ENCODE peak calls at places on chromosomes 4 and X, in eight cellular contexts. L is psoas muscle, N is GM13976, V is HCT116, H is glutamatergic neuron, B is suprapubic skin, R is upper lobe of left lung, Y is astrocyte of the spinal cord. O is an unnamed sample.
A peak's percentile ranks its signal among the peaks of the same experiment; 100 is the strongest.

GRCh38 chr4:54091637-54092404 is 8.1 kb upstream of the GSX2 start:
- DNase-seq in L (peak; percentile 86), N (peak; percentile 80), V (no peak), H (peak; percentile 48), B (no peak), R (peak; percentile 86), Y (peak; percentile 67), O (no peak)

GRCh38 chr4:75344915-75345314 is 169.3 kb downstream of the RCHY1 start:
- DNase-seq in L (no peak), N (no peak), V (no peak), H (no peak), B (no peak), R (no peak), Y (peak; percentile 74), O (no peak)

GRCh38 chr4:136306361-136306760 is 1225.9 kb downstream of the PCDH18 start:
- DNase-seq in L (no peak), N (no peak), V (no peak), H (no peak), B (no peak), R (no peak), Y (no peak), O (no peak)

GRCh38 chrX:149898554-149898953 is 17.6 kb downstream of the MAGEA8 start:
- DNase-seq in L (no peak), N (no peak), V (no peak), H (no peak), B (no peak), R (no peak), Y (no peak), O (no peak)

GRCh38 chrX:154409222-154409871 is at the start of gene DNASE1L1:
- DNase-seq in L (peak; percentile 89), N (peak; percentile 81), V (no peak), H (peak; percentile 68), B (peak; percentile 90), R (peak; percentile 93), Y (peak; percentile 91), O (no peak)

GRCh38 chr4:47836655-47837581 is 949 bp downstream of the CORIN start:
- DNase-seq in L (peak; percentile 59), N (peak; percentile 76), V (no peak), H (peak; percentile 82), B (peak; percentile 91), R (peak; percentile 88), Y (peak; percentile 84), O (peak; percentile 55)

GRCh38 chr4:154422152-154422551 is 69.4 kb downstream of the DCHS2 start:
- DNase-seq in L (no peak), N (no peak), V (no peak), H (no peak), B (no peak), R (no peak), Y (no peak), O (no peak)

GRCh38 chr4:7458477-7458876 is 23.7 kb upstream of the PSAPL1 start:
- DNase-seq in L (no peak), N (no peak), V (no peak), H (peak; percentile 9), B (no peak), R (no peak), Y (no peak), O (no peak)

GRCh38 chr4:80113615-80114014 is 40.6 kb upstream of the ANTXR2 start:
- DNase-seq in L (no peak), N (no peak), V (no peak), H (no peak), B (no peak), R (no peak), Y (no peak), O (no peak)

GRCh38 chr4:156169011-156169410 is 215.3 kb upstream of the CTSO start:
- DNase-seq in L (no peak), N (peak; percentile 20), V (peak; percentile 19), H (no peak), B (no peak), R (no peak), Y (peak; percentile 91), O (no peak)

GRCh38 chrX:110310896-110311295 is 7.0 kb downstream of the AMMECR1 start:
- DNase-seq in L (no peak), N (peak; percentile 43), V (no peak), H (no peak), B (no peak), R (no peak), Y (no peak), O (no peak)

GRCh38 chr4:168631241-168632151 is 134.6 kb downstream of the PALLD start:
- DNase-seq in L (peak; percentile 69), N (no peak), V (no peak), H (peak; percentile 80), B (peak; percentile 83), R (peak; percentile 92), Y (peak; percentile 90), O (no peak)
- TF ChIP-seq CTCF in L (peak; percentile 52), N (no peak), V (no peak), H (no peak), B (peak; percentile 22), R (peak; percentile 19), Y (peak; percentile 38), O (peak; percentile 17)

DNA sequence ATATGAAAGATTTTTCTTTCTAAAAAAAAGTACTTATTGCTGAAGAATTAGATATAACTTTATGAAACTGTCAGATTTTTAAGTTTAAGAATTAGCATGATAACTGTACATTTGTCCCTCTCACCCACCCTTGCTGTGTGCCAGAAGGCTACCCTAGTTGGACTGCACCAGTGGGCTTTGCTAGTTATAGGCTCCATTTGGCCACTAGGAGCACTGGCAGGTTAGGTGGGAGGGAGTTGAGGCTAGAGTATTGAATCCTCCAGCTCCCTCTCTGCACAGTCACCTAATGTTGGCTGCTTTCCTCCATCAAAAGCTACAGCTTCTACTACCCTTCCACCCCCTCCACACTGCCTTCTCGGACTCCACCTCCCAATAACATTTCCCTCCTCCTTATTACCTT is 84.2 kb downstream of the TASL start:
- DNase-seq in L (no peak), N (no peak), V (no peak), H (no peak), B (no peak), R (no peak), Y (no peak), O (no peak)
- TF ChIP-seq CTCF in L (no peak), N (no peak), V (no peak), H (no peak), B (no peak), R (no peak), Y (no peak), O (no peak)

DNA sequence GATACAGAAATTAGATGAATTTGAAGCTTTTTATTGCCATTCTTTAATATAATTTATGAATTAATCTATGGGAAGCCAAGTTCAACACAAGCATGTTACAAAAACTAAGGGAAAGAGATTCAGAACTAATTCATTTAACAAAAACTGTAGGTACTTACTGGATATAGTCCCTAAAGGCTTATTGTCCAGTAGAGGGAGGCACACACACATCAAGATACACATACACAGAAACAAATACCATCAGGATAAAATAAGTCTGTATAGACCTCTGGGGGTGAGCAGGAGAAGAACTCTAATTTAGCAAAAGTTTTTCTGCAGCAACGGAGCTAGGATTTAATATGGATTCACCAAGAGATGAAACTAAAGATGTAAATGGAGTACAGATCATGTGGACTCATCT is 83.0 kb upstream of the IL13RA1 start:
- DNase-seq in L (no peak), N (peak; percentile 13), V (peak; percentile 40), H (no peak), B (no peak), R (no peak), Y (peak; percentile 51), O (no peak)
- TF ChIP-seq CTCF in L (peak; percentile 52), N (no peak), V (peak; percentile 75), H (no peak), B (no peak), R (peak; percentile 22), Y (peak; percentile 43), O (peak; percentile 49)

GRCh38 chrX:107718156-107718621 is 57.4 kb downstream of the TSC22D3 start:
- DNase-seq in L (peak; percentile 64), N (peak; percentile 53), V (peak; percentile 71), H (peak; percentile 74), B (no peak), R (no peak), Y (peak; percentile 84), O (no peak)

GRCh38 chrX:107714196-107714811 is 61.3 kb downstream of the TSC22D3 start:
- DNase-seq in L (no peak), N (no peak), V (no peak), H (no peak), B (no peak), R (no peak), Y (peak; percentile 31), O (no peak)

GRCh38 chrX:107715331-107716044 is 60.1 kb downstream of the TSC22D3 start:
- DNase-seq in L (no peak), N (no peak), V (no peak), H (no peak), B (no peak), R (no peak), Y (no peak), O (no peak)

GRCh38 chrX:107716045-107716684 is 59.4 kb downstream of the TSC22D3 start:
- DNase-seq in L (no peak), N (no peak), V (no peak), H (peak; percentile 73), B (no peak), R (peak; percentile 89), Y (peak; percentile 30), O (no peak)

GRCh38 chrX:107716816-107717700 is 58.5 kb downstream of the TSC22D3 start:
- DNase-seq in L (peak; percentile 85), N (peak; percentile 77), V (peak; percentile 46), H (peak; percentile 49), B (peak; percentile 95), R (peak; percentile 90), Y (peak; percentile 92), O (no peak)
- TF ChIP-seq CTCF in L (no peak), N (no peak), V (no peak), H (no peak), B (no peak), R (no peak), Y (no peak), O (no peak)

GRCh38 chr4:159655547-159655946 is 552.7 kb downstream of the RAPGEF2 start:
- DNase-seq in L (no peak), N (no peak), V (peak; percentile 16), H (no peak), B (no peak), R (no peak), Y (peak; percentile 95), O (no peak)
- TF ChIP-seq CTCF in L (no peak), N (no peak), V (no peak), H (no peak), B (no peak), R (no peak), Y (no peak), O (no peak)

DNA sequence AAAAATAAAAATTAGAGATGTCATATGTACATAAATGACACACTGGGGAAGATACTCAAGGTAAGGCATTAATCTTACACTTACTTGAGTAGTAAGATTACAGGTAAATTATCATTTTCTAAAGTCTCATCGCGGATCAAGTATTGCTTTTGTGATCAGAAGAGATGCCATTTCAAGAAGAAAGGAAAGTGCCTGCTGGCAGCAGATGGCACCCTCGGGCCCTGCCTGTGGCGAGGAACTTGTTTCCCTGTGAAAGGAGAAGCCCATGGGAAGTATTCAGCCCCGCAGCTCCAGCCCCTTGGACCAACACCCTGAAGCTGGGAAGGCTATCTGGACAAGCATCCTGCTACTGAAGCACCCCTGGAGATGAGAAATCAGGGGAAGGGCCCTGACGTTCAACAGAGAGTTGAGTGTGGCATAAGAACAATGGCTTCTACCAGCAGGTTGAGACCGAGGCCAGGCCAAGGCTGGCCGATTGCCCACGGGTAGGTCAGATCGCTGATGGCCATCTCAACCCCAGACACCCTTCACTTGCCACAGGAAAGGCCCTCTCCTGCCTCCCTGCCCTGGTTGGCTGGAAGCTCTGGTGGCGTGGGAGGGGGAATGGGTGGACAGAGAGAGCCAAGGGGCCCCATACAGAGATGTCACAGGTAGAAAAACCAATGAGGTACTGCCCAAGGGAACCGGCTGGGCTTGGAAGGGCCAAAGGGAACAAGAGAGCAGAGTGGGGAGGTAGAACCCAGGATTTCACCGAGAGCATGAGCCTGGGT is 18.8 kb upstream of the MXD4 start:
- DNase-seq in L (peak; percentile 9), N (no peak), V (no peak), H (peak; percentile 9), B (no peak), R (no peak), Y (no peak), O (no peak)
- TF ChIP-seq CTCF in L (no peak), N (no peak), V (peak; percentile 24), H (no peak), B (no peak), R (no peak), Y (no peak), O (peak; percentile 41)

O was measured in LNCaP clone FGC.